ENCODE peak calls at places on chromosomes 12 and 14, in five cellular contexts. S is omental fat pad; A is brain microvascular endothelial cell; R is CD8-positive, alpha-beta T cell; H is fibroblast of mammary gland. D is an unnamed sample.

GRCh38 chr12:42394429-42394828 is 68.5 kb downstream of the PPHLN1 start:
- DNase-seq in S (no peak), A (no peak), R (no peak), H (no peak), D (no peak)

GRCh38 chr14:26424537-26424936 is 173.3 kb downstream of the NOVA1 start:
- DNase-seq in R (no peak), A (no peak), H (no peak), S (no peak), D (no peak)

GRCh38 chr14:102901633-102902032 is 20.8 kb upstream of the AMN start:
- DNase-seq in A (no peak), S (no peak), R (no peak), H (no peak), D (no peak)

GRCh38 chr12:113333877-113334785 is 778 bp downstream of the SLC8B1 start:
- DNase-seq in H (no peak), S (no peak), R (no peak), A (no peak), D (no peak)

GRCh38 chr12:80860928-80861327 is 76.8 kb downstream of the LIN7A start:
- DNase-seq in R (no peak), A (no peak), H (no peak), S (no peak), D (no peak)

GRCh38 chr14:104660597-104660996 is 28.8 kb upstream of the INF2 start:
- DNase-seq in H (no peak), S (no peak), R (no peak), A (no peak), D (no peak)

GRCh38 chr12:5807090-5807414 is 138.0 kb downstream of the ANO2 start:
- DNase-seq in A (no peak), S (no peak), H (no peak), R (no peak), D (no peak)

GRCh38 chr12:59723520-59723919 is 127.7 kb downstream of the SLC16A7 start:
- DNase-seq in H (peak), S (no peak), R (no peak), A (no peak), D (no peak)

GRCh38 chr14:92603309-92604257 is 90.0 kb downstream of the RIN3 start:
- DNase-seq in S (no peak), H (peak), A (peak), R (peak), D (peak)

GRCh38 chr12:116469344-116469743 is 89.8 kb upstream of the MAP1LC3B2 start:
- DNase-seq in R (no peak), S (no peak), H (no peak), A (no peak), D (no peak)

GRCh38 chr12:108633534-108634224 is at the start of gene SELPLG:
- DNase-seq in R (peak), A (no peak), H (no peak), S (no peak), D (no peak)

GRCh38 chr12:47975036-47975620 is 11.7 kb downstream of the TMEM106C start:
- DNase-seq in H (no peak), S (no peak), R (no peak), A (no peak), D (no peak)

GRCh38 chr12:122368361-122369073 is 54.0 kb downstream of the CLIP1 start:
- DNase-seq in R (no peak), S (no peak), H (peak), A (peak), D (peak)

GRCh38 chr14:106790189-106791036 is 1264.0 kb downstream of the TMEM121 start:
- DNase-seq in H (no peak), R (peak), S (peak), A (no peak), D (no peak)

GRCh38 chr12:79374543-79374942 is 316.2 kb downstream of the PAWR start:
- DNase-seq in R (no peak), A (no peak), S (no peak), H (no peak), D (no peak)

GRCh38 chr12:116426391-116427136 is 132.6 kb upstream of the MAP1LC3B2 start:
- DNase-seq in S (no peak), R (no peak), H (peak), A (peak), D (peak)

GRCh38 chr12:40837891-40838424 is 145.7 kb downstream of the CNTN1 start:
- DNase-seq in S (no peak), A (no peak), H (no peak), R (no peak), D (no peak)

GRCh38 chr14:92653162-92653651 is 95.2 kb downstream of the LGMN start:
- DNase-seq in A (no peak), H (no peak), R (peak), S (no peak), D (no peak)

GRCh38 chr14:79605863-79606262 is 605.4 kb downstream of the DIO2 start:
- DNase-seq in A (no peak), S (no peak), H (no peak), R (no peak), D (no peak)

GRCh38 chr14:29803045-29803444 is 124.6 kb downstream of the PRKD1 start:
- DNase-seq in R (no peak), S (no peak), A (no peak), H (no peak), D (no peak)

GRCh38 chr12:69873429-69873828 is 48.4 kb downstream of the MYRFL start:
- DNase-seq in S (no peak), H (peak), A (no peak), R (no peak), D (no peak)

GRCh38 chr12:33438890-33439586 is 581 bp downstream of the SYT10 start:
- DNase-seq in A (no peak), R (no peak), S (no peak), H (peak), D (no peak)

GRCh38 chr12:53985358-53985899 is 483 bp downstream of the HOXC10 start:
- DNase-seq in H (no peak), A (no peak), R (no peak), S (no peak), D (no peak)

GRCh38 chr12:49331360-49332222 is 5.4 kb downstream of the C1QL4 start:
- DNase-seq in A (peak), S (no peak), H (peak), R (no peak), D (peak)

GRCh38 chr14:69612014-69612758 is 790 bp downstream of the SUSD6 start:
- DNase-seq in A (no peak), R (peak), H (peak), S (no peak), D (no peak)

GRCh38 chr12:47602949-47603558 is 102.8 kb downstream of the RPAP3 start:
- DNase-seq in R (no peak), H (no peak), A (no peak), S (no peak), D (no peak)

GRCh38 chr14:70567791-70568190 is 32.7 kb downstream of the MED6 start:
- DNase-seq in A (peak), R (no peak), H (peak), S (no peak), D (peak)

GRCh38 chr14:61355892-61356325 is 34.5 kb downstream of the PRKCH start:
- DNase-seq in H (peak), A (peak), R (no peak), S (no peak), D (no peak)

GRCh38 chr12:107111314-107111713 is 18.0 kb upstream of the CRY1 start:
- DNase-seq in S (no peak), A (no peak), R (no peak), H (no peak), D (no peak)

GRCh38 chr12:132493482-132494178 is 3.7 kb downstream of the FBRSL1 start:
- DNase-seq in H (no peak), A (no peak), S (no peak), R (no peak), D (no peak)

GRCh38 chr14:71418591-71419245 is 511.5 kb downstream of the PCNX1 start:
- DNase-seq in R (no peak), H (no peak), S (no peak), A (no peak), D (no peak)

GRCh38 chr14:74867673-74868072 is 8.3 kb downstream of the PROX2 start:
- DNase-seq in H (no peak), S (no peak), R (peak), A (no peak), D (no peak)

GRCh38 chr12:131466306-131466705 is 244.6 kb upstream of the SFSWAP start:
- DNase-seq in S (no peak), H (no peak), R (peak), A (no peak), D (no peak)

GRCh38 chr12:389138-390096 is at the start of gene KDM5A:
- DNase-seq in A (peak), R (peak), S (peak), H (peak), D (peak)

GRCh38 chr12:123601602-123602489 is at the start of gene DDX55:
- DNase-seq in S (peak), R (peak), A (peak), H (peak), D (peak)

GRCh38 chr14:72610831-72611200 is 283.1 kb downstream of the DPF3 start:
- DNase-seq in S (no peak), H (no peak), A (no peak), R (peak), D (no peak)

GRCh38 chr14:95875831-95876768 is 532 bp upstream of the TUNAR start:
- DNase-seq in R (no peak), S (no peak), A (no peak), H (no peak), D (no peak)

GRCh38 chr14:89813485-89814080 is 140.9 kb downstream of the EFCAB11 start:
- DNase-seq in S (no peak), H (peak), A (peak), R (no peak), D (peak)

GRCh38 chr12:93857279-93857894 is 180.2 kb downstream of the CRADD start:
- DNase-seq in H (peak), S (no peak), A (peak), R (no peak), D (peak)

DNA sequence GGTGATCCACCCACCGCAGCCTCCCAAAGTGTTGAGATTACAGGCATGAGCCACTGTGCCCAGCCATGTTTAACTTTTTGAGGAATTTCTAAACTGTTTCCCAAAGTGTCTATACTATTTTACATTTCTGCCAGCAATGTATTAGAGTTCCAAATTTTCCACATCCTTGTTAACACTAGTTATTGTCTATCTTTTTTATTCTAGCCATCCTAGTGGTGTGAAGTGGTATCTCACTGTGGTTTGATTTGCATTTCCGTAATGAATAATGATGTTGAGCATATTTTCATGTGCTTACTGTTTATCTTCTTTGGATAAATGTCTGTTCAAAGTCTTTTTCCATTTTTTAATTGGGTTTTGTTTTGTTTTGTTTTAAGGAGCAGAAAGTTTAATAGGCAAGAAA is 14.7 kb downstream of the TXNRD1 start:
- DNase-seq in H (no peak), S (no peak), R (no peak), A (no peak), D (no peak)
- TF ChIP-seq CTCF in H (no peak), S (no peak), R (no peak), A (no peak), D (peak)

GRCh38 chr12:63826002-63826585 is 18.4 kb upstream of the SRGAP1 start:
- DNase-seq in H (peak), R (no peak), S (no peak), A (peak), D (peak)
- TF ChIP-seq CTCF in H (peak), R (peak), S (no peak), A (peak), D (peak)

GRCh38 chr12:126616441-126616840 is 1551.2 kb downstream of the AACS start:
- DNase-seq in H (no peak), A (no peak), S (no peak), R (no peak), D (no peak)

DNA sequence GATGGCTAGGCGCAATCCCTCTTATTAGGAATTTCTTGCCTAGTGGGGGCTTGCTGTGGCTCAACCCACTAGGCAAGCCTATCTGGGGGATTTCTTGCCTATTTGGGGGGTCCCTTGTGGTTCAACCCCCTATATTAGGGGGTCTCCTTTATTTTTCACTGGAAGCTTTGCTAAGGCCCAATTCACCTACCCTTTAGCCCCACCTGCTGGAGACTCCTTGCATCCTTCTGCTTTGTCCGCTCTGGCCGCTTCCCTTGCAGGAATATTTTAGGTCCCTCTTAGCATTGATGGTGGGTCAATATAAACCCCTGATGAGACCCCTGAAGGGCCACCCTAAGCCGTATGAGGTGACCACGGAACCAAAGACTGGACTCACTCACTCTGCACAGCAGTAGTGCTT is 1552.1 kb downstream of the AACS start:
- DNase-seq in H (peak), A (no peak), S (no peak), R (no peak), D (peak)
- TF ChIP-seq CTCF in H (peak), A (peak), S (no peak), R (no peak), D (peak)

GRCh38 chr12:100371146-100371545 is 14.3 kb downstream of the SLC17A8 start:
- DNase-seq in H (no peak), S (no peak), A (no peak), R (no peak), D (no peak)
- TF ChIP-seq CTCF in H (no peak), S (no peak), A (no peak), R (no peak), D (no peak)

DNA sequence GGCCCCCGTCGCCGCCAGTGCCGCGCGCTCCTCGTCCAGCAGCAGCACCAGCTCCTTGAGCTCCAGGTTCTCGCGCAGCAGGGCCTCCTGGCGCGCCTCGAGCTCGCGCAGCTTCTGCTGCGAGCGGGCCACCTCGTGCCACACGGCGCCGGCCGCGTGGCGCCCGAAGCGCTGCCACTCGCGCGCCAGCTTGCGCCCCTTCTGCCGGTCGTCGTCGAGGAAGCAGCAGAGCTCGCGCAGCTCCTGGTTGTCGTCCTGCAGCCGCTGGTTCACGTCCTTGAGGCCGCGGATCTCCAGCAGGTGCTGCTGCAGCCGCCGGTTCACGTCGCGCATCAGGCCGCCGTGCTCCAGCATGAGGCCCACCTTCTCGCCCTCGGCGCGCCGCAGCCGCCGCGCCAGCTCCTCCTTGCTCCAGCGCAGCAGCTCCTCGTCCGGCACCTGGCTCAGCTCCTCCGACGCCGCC is 505 bp downstream of the CCDC85C start:
- DNase-seq in S (no peak), A (no peak), H (peak), R (peak), D (peak)
- TF ChIP-seq CTCF in S (no peak), A (no peak), H (no peak), R (no peak), D (peak)

DNA sequence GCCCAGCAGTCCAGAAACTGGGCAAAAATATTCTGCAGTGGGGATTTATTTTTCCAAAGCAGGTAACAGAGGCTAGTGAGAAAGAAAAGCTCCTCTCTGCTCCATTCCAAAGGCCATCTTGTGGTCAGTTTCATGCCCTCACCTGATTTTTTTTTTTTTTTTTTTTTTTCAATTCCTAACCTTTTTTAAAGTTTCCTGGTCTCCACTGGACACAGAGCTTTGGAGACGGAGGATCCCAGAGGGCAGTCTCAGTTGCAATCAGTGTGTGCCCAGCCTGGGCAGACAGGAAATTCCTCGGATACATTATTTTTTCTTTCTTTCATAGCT is 178.7 kb upstream of the BCL2L14 start:
- DNase-seq in R (no peak), A (no peak), H (no peak), S (no peak), D (no peak)
- TF ChIP-seq CTCF in R (no peak), A (no peak), H (peak), S (no peak), D (peak)

GRCh38 chr14:31286456-31287293 is 79.1 kb upstream of the HECTD1 start:
- DNase-seq in R (no peak), H (no peak), A (no peak), S (no peak), D (no peak)
- TF ChIP-seq CTCF in R (no peak), H (peak), A (peak), S (no peak), D (peak)

DNA sequence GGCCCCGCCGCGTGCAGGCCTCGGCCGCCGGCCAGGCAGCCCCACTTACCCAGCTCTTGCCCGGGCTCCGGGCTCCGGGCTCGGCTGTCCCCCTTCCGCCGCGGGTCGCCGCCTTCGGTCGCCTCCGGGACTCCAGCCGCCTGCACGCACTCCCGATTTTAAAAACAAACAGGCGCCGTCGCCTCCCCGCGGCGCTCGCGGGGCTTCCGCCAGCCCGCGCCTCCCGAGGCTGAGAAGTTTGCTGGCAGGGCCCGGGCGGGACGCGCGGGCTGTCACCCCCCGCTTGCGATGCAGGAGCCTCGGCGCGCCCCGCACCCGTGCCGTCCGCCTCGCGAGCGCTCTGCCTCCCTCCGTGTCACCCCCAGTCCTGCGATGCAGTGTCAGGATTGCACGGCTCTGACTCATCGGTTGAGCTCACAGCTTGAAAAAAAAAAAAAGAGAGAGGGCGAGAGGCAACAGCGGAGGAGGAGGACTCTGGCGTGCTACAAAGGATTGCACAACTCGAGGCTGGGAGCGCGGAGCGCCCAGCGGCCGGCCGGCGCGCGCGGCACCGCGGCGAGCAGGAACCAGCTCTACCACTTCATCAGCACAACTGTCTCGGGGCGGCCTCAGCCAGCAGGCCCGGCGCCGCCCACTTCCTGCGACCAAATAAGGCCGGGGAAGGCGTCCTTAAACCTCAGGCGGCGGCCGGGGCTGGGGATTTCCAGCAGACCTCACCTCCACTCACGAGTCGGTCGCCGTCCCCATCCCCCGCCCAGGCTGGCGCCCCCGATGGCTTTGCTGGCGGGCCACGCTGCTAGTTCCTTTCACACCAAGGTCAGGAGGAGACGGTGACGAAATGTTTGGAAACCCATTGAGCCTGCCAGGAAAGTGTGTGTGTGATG is 45.8 kb upstream of the PNMA1 start:
- DNase-seq in H (peak), A (peak), S (peak), R (peak), D (peak)
- TF ChIP-seq CTCF in H (no peak), A (peak), S (no peak), R (peak), D (peak)

D was measured in HFFc6.